ENCODE peak calls at places on chromosomes 1 and 21, in six cellular contexts. R, J, S, M, G and H are unnamed samples.

GRCh38 chr1:229844675-229845074 is 218.6 kb downstream of the URB2 start:
- DNase-seq in G (no peak), S (no peak), M (no peak), R (no peak), J (no peak), H (no peak)

GRCh38 chr1:25131794-25132193 is 100.5 kb downstream of the SYF2 start:
- DNase-seq in R (no peak), G (no peak), S (no peak), M (no peak), J (peak), H (no peak)

GRCh38 chr1:147389532-147390184 is 147.2 kb downstream of the CHD1L start:
- DNase-seq in R (peak), J (no peak), G (peak), M (peak), S (no peak), H (no peak)

GRCh38 chr1:161201828-161202712 is at the start of gene NDUFS2:
- DNase-seq in M (peak), S (peak), J (peak), R (peak), G (peak), H (peak)

GRCh38 chr1:198848649-198849048 is 209.8 kb downstream of the PTPRC start:
- DNase-seq in G (no peak), J (no peak), R (no peak), S (no peak), M (no peak), H (no peak)

GRCh38 chr1:75908717-75909152 is 23.5 kb downstream of the ASB17 start:
- DNase-seq in R (peak), M (peak), S (peak), G (no peak), J (no peak), H (no peak)

GRCh38 chr1:17438977-17439249 is 564 bp downstream of the RCC2 start:
- DNase-seq in R (no peak), M (no peak), G (no peak), S (peak), J (no peak), H (no peak)

GRCh38 chr1:110643886-110644285 is 30.9 kb downstream of the KCNA3 start:
- DNase-seq in M (no peak), S (no peak), R (no peak), J (no peak), G (no peak), H (no peak)

GRCh38 chr1:228359613-228360532 is 46.8 kb downstream of the TRIM11 start:
- DNase-seq in G (no peak), J (no peak), M (no peak), R (no peak), S (no peak), H (no peak)

GRCh38 chr1:181647314-181648035 is 164.2 kb downstream of the CACNA1E start:
- DNase-seq in M (no peak), G (no peak), J (no peak), S (no peak), R (no peak), H (no peak)

GRCh38 chr1:100299521-100300222 is 33.7 kb downstream of the RTCA start:
- DNase-seq in J (no peak), M (no peak), R (no peak), G (no peak), S (no peak), H (no peak)

GRCh38 chr1:84742653-84743052 is 52.4 kb upstream of the SSX2IP start:
- DNase-seq in R (no peak), S (no peak), M (no peak), J (no peak), G (no peak), H (no peak)

GRCh38 chr1:91807921-91808620 is 77.9 kb downstream of the TGFBR3 start:
- DNase-seq in S (no peak), R (no peak), M (no peak), J (no peak), G (no peak), H (no peak)

GRCh38 chr1:234069760-234070159 is 165.3 kb downstream of the SLC35F3 start:
- DNase-seq in R (no peak), S (no peak), G (no peak), J (no peak), M (no peak), H (no peak)
- TF ChIP-seq CTCF in R (peak), S (no peak), G (no peak), J (no peak), M (peak), H (no peak)

DNA sequence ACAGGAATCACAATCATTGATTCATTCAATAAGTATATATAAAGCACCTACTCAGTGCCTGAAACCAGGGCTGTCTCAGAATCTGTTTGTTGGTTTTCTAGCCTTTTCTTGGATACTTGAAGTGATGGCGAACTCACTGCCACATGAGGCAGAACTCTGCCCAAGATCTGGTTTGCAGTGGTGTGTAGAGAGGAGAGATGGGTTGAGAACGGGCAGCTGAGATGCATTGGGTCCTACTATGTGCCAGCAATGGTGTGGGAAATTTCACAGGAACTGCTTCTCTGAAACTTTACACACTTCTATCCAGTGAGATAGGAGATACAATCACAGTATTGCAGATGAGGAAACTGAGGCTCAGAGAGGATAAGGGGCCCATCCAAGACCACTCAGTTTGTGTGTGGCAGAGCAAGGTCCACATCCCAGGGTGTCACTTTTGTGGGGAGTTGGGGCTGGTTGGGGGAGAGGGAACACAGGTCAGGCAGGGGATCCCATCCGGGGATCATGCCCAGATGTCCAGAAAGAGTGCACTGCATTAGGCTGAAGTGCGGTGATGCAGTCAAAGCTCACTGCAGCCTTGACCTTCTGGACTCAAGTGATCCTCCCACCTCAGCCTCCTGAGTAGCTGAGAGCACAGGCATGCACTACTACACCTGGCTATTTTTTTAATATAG is 83.7 kb upstream of the IFFO2 start:
- DNase-seq in J (peak), G (no peak), S (no peak), M (no peak), R (no peak), H (no peak)
- TF ChIP-seq CTCF in J (no peak), G (no peak), S (no peak), M (no peak), R (no peak), H (no peak)

GRCh38 chr1:13573586-13573985 is 10.0 kb upstream of the PDPN start:
- DNase-seq in S (no peak), J (no peak), G (no peak), M (no peak), R (no peak), H (no peak)

DNA sequence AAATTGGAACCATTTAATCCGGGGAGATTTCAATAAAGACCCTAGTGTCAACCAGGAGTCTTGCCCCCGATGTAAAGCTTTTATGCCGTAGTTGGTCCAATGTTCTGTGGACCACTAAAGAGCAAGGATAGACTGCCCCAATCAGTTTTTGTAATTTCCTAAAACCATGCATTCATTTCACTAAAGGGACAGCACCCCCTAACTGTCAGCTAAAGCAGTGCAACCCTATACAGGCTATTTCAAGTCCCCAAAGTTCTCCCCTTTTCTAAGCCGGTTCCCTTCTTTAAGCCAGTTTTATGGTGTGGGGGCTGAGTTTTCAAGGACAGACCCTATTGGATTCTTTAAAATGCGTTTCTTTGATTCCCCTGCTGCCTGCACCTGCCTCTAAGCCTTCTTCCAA is 12.7 kb upstream of the PDPN start:
- DNase-seq in M (no peak), J (no peak), R (no peak), G (no peak), S (no peak), H (no peak)
- TF ChIP-seq CTCF in M (peak), J (no peak), R (no peak), G (no peak), S (peak), H (peak)

GRCh38 chr1:54488065-54488750 is 59.8 kb upstream of the ACOT11 start:
- DNase-seq in R (peak), S (peak), G (peak), J (peak), M (peak), H (peak)
- TF ChIP-seq CTCF in R (peak), S (no peak), G (peak), J (peak), M (no peak), H (no peak)

GRCh38 chr1:36864182-36865079 is 169.9 kb downstream of the GRIK3 start:
- DNase-seq in M (no peak), R (no peak), J (no peak), S (peak), G (no peak), H (no peak)
- TF ChIP-seq CTCF in M (peak), R (peak), J (no peak), S (peak), G (no peak), H (no peak)

DNA sequence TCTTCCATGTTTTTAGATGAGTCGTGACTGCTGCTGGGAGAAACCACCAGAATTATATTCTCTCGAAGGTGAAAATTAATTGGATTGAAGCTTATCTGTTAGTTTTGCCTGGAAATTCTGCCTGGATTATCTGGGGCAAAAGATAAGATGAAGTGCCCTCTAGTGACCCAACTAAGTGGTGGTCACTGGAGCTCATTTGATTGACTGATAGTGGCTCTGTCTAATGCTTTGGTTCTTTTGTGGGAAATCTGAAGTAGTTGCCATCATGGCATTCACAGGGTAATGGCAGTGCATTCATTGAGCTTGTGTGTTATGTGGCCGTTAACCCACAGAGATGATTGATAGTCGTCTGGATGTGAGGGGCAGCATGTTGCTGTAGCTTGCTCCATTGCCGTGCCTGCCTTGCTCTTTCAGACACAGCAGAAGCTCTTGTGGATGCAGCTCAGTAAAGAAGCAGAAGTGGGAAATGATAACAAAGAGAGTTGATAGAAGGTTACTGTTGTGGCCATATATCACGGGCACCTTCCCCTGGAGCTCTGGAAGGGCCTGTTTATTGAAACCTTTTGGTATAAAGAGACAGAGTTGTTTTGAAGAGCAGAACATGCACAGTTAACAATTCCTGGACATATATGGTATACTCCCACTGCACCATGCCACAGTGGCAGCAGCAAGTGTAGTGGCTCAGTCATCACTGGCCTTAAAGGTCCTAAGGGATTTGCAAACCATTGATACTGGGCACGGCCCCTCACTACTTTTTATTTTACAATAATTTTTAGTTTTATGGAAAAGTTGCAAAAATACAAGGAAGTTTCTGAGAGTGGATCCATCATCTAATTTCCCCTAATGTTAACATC is 42.0 kb downstream of the CXADR start:
- DNase-seq in G (no peak), R (no peak), S (no peak), M (no peak), J (no peak), H (no peak)
- TF ChIP-seq CTCF in G (peak), R (peak), S (no peak), M (peak), J (no peak), H (no peak)

DNA sequence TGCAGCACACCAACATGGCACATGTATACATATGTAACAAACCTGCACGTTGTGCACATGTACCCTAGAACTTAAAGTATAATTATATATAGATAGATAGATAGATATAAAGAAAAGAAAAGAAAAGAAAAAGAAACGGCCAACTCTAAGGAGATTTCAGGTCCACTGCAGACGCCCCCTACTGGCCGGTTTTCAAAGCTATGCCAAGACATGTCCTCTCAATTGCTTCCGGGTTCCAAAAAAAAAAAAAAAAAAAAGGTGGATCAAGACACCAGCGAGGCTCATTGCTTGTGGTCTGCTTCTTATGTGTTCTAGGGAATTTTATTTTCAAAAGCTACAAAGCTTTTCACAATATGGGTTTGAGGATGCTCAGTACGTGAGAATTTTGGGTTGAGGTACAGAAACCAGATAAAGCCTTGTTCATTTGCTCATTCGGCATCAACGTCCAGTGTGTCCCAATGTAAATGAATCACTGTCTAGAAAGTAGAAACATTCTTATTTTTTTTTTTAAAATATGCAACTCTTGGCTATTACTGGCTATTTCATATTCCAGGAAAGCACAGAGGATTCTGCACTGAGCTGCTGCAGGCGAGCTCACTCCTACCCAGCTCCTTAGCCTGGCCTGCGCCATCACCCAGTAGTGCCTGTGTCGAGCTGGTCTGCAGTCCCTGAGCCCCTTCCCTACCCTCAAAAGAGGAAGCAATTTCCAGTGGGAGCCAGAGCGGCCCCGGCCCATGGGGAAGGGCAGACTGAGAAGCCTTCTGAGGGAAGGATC is 643.0 kb downstream of the KIF26B start:
- DNase-seq in S (peak), M (no peak), R (peak), G (no peak), J (no peak), H (no peak)
- TF ChIP-seq CTCF in S (peak), M (peak), R (peak), G (peak), J (no peak), H (no peak)